ENCODE peak calls at places on chromosomes 13 and 19, in five cellular contexts. One of them, this sample, is unnamed.

GRCh38 chr13:65606622-65607021 is 1623.5 kb downstream of the PCDH9 start:
- DNase-seq in cardiac fibroblast: peak; percentile 43
- DNase-seq in H4: no peak
- DNase-seq in kidney tubule cell: no peak
- DNase-seq in naive thymus-derived CD8-positive, alpha-beta T cell: no peak
- DNase-seq in this sample: no peak

GRCh38 chr19:36113895-36114762 is 546 bp downstream of the POLR2I start:
- DNase-seq in cardiac fibroblast: peak; percentile 35
- DNase-seq in H4: peak; percentile 45
- DNase-seq in kidney tubule cell: peak; percentile 48
- DNase-seq in naive thymus-derived CD8-positive, alpha-beta T cell: no peak
- DNase-seq in this sample: no peak

GRCh38 chr13:95710313-95710712 is 33.4 kb downstream of the DNAJC3 start:
- DNase-seq in cardiac fibroblast: peak; percentile 93
- DNase-seq in H4: peak; percentile 4
- DNase-seq in kidney tubule cell: peak; percentile 43
- DNase-seq in naive thymus-derived CD8-positive, alpha-beta T cell: no peak
- DNase-seq in this sample: no peak

GRCh38 chr13:46160474-46161066 is 21.4 kb downstream of the LCP1 start:
- DNase-seq in cardiac fibroblast: peak; percentile 79
- DNase-seq in H4: peak; percentile 51
- DNase-seq in kidney tubule cell: peak; percentile 69
- DNase-seq in naive thymus-derived CD8-positive, alpha-beta T cell: peak; percentile 49
- DNase-seq in this sample: peak; percentile 71

GRCh38 chr19:24062222-24062621 is 24.8 kb upstream of the ZNF254 start:
- DNase-seq in cardiac fibroblast: no peak
- DNase-seq in H4: no peak
- DNase-seq in kidney tubule cell: peak; percentile 50
- DNase-seq in naive thymus-derived CD8-positive, alpha-beta T cell: no peak
- DNase-seq in this sample: no peak

GRCh38 chr19:42281175-42282035 is 12.4 kb downstream of the CIC start:
- DNase-seq in cardiac fibroblast: peak; percentile 22
- DNase-seq in H4: peak; percentile 77
- DNase-seq in kidney tubule cell: no peak
- DNase-seq in naive thymus-derived CD8-positive, alpha-beta T cell: peak; percentile 24
- DNase-seq in this sample: no peak

GRCh38 chr13:87674143-87674772 is 3.1 kb downstream of the SLITRK5 start:
- DNase-seq in cardiac fibroblast: no peak
- DNase-seq in H4: no peak
- DNase-seq in kidney tubule cell: no peak
- DNase-seq in naive thymus-derived CD8-positive, alpha-beta T cell: no peak
- DNase-seq in this sample: no peak

GRCh38 chr19:19562665-19563347 is 24.7 kb downstream of the CILP2 start:
- DNase-seq in cardiac fibroblast: no peak
- DNase-seq in H4: no peak
- DNase-seq in kidney tubule cell: no peak
- DNase-seq in naive thymus-derived CD8-positive, alpha-beta T cell: peak; percentile 41
- DNase-seq in this sample: peak; percentile 16

GRCh38 chr13:86974251-86974994 is 696.7 kb upstream of the SLITRK5 start:
- DNase-seq in cardiac fibroblast: no peak
- DNase-seq in H4: no peak
- DNase-seq in kidney tubule cell: no peak
- DNase-seq in naive thymus-derived CD8-positive, alpha-beta T cell: no peak
- DNase-seq in this sample: no peak

GRCh38 chr19:48746738-48747575 is at the start of gene IZUMO1:
- DNase-seq in cardiac fibroblast: peak; percentile 95
- DNase-seq in H4: peak; percentile 59
- DNase-seq in kidney tubule cell: peak; percentile 89
- DNase-seq in naive thymus-derived CD8-positive, alpha-beta T cell: peak; percentile 44
- DNase-seq in this sample: no peak

GRCh38 chr13:79549355-79550106 is 68.6 kb downstream of the NDFIP2 start:
- DNase-seq in cardiac fibroblast: no peak
- DNase-seq in H4: peak; percentile 5
- DNase-seq in kidney tubule cell: no peak
- DNase-seq in naive thymus-derived CD8-positive, alpha-beta T cell: no peak
- DNase-seq in this sample: no peak

GRCh38 chr13:42039457-42039945 is 8.9 kb upstream of the DGKH start:
- DNase-seq in cardiac fibroblast: no peak
- DNase-seq in H4: peak; percentile 12
- DNase-seq in kidney tubule cell: no peak
- DNase-seq in naive thymus-derived CD8-positive, alpha-beta T cell: no peak
- DNase-seq in this sample: no peak

GRCh38 chr13:39144391-39144790 is 106.1 kb downstream of the NHLRC3 start:
- DNase-seq in cardiac fibroblast: no peak
- DNase-seq in H4: no peak
- DNase-seq in kidney tubule cell: no peak
- DNase-seq in naive thymus-derived CD8-positive, alpha-beta T cell: no peak
- DNase-seq in this sample: no peak

GRCh38 chr13:77516342-77516789 is 19.1 kb upstream of the SCEL start:
- DNase-seq in cardiac fibroblast: peak; percentile 76
- DNase-seq in H4: no peak
- DNase-seq in kidney tubule cell: peak; percentile 99
- DNase-seq in naive thymus-derived CD8-positive, alpha-beta T cell: no peak
- DNase-seq in this sample: no peak

GRCh38 chr19:53991224-53992113 is at the start of gene CACNG6:
- DNase-seq in cardiac fibroblast: peak; percentile 41
- DNase-seq in H4: peak; percentile 55
- DNase-seq in kidney tubule cell: no peak
- DNase-seq in naive thymus-derived CD8-positive, alpha-beta T cell: no peak
- DNase-seq in this sample: no peak

GRCh38 chr19:51354742-51355148 is 11.4 kb downstream of the ETFB start:
- DNase-seq in cardiac fibroblast: no peak
- DNase-seq in H4: peak; percentile 73
- DNase-seq in kidney tubule cell: no peak
- DNase-seq in naive thymus-derived CD8-positive, alpha-beta T cell: peak; percentile 62
- DNase-seq in this sample: no peak

GRCh38 chr13:85544756-85545155 is 254.5 kb downstream of the SLITRK6 start:
- DNase-seq in cardiac fibroblast: no peak
- DNase-seq in H4: no peak
- DNase-seq in kidney tubule cell: no peak
- DNase-seq in naive thymus-derived CD8-positive, alpha-beta T cell: no peak
- DNase-seq in this sample: no peak

GRCh38 chr19:6663236-6664187 is 6.4 kb downstream of the TNFSF14 start:
- DNase-seq in cardiac fibroblast: peak; percentile 62
- DNase-seq in H4: peak; percentile 36
- DNase-seq in kidney tubule cell: peak; percentile 39
- DNase-seq in naive thymus-derived CD8-positive, alpha-beta T cell: no peak
- DNase-seq in this sample: no peak

GRCh38 chr19:8449830-8450229 is 5.1 kb downstream of the HNRNPM start:
- DNase-seq in cardiac fibroblast: no peak
- DNase-seq in H4: no peak
- DNase-seq in kidney tubule cell: no peak
- DNase-seq in naive thymus-derived CD8-positive, alpha-beta T cell: no peak
- DNase-seq in this sample: no peak

GRCh38 chr13:59801107-59801880 is 362.4 kb downstream of the DIAPH3 start:
- DNase-seq in cardiac fibroblast: no peak
- DNase-seq in H4: no peak
- DNase-seq in kidney tubule cell: no peak
- DNase-seq in naive thymus-derived CD8-positive, alpha-beta T cell: no peak
- DNase-seq in this sample: no peak

GRCh38 chr13:30585748-30586262 is 31.9 kb upstream of the USPL1 start:
- DNase-seq in cardiac fibroblast: peak; percentile 75
- DNase-seq in H4: peak; percentile 79
- DNase-seq in kidney tubule cell: peak; percentile 53
- DNase-seq in naive thymus-derived CD8-positive, alpha-beta T cell: no peak
- DNase-seq in this sample: no peak

GRCh38 chr13:49604570-49604969 is 19.2 kb upstream of the RCBTB1 start:
- DNase-seq in cardiac fibroblast: no peak
- DNase-seq in H4: no peak
- DNase-seq in kidney tubule cell: no peak
- DNase-seq in naive thymus-derived CD8-positive, alpha-beta T cell: no peak
- DNase-seq in this sample: no peak

GRCh38 chr19:28244966-28245365 is 968.0 kb downstream of the UQCRFS1 start:
- DNase-seq in cardiac fibroblast: no peak
- DNase-seq in H4: no peak
- DNase-seq in kidney tubule cell: no peak
- DNase-seq in naive thymus-derived CD8-positive, alpha-beta T cell: no peak
- DNase-seq in this sample: no peak

GRCh38 chr19:10270616-10271394 is at the start of gene ICAM1:
- DNase-seq in cardiac fibroblast: peak; percentile 90
- DNase-seq in H4: no peak
- DNase-seq in kidney tubule cell: peak; percentile 94
- DNase-seq in naive thymus-derived CD8-positive, alpha-beta T cell: peak; percentile 58
- DNase-seq in this sample: peak; percentile 61

This sample was measured in CD8-positive, alpha-beta memory T cell.